ENCODE peak calls at places on chromosomes 2 and 18, in seven cellular contexts. G is transverse colon, C is kidney, L is colonic mucosa, F is cardiac muscle cell, I is WERI-Rb-1, X is AG04450. A is an unnamed sample.

GRCh38 chr2:10584843-10585475 is 104.8 kb downstream of the NOL10 start:
- DNase-seq in G (no peak), C (no peak), X (peak; percentile 61), F (peak; percentile 39), L (no peak), I (no peak), A (no peak)

GRCh38 chr2:198232281-198232680 is 427.9 kb downstream of the PLCL1 start:
- DNase-seq in C (no peak), L (no peak), G (no peak), X (no peak), F (no peak), I (no peak), A (no peak)

GRCh38 chr2:176751314-176751713 is 461.3 kb upstream of the HNRNPA3 start:
- DNase-seq in F (no peak), I (peak; percentile 21), G (no peak), L (no peak), C (no peak), X (no peak), A (no peak)

GRCh38 chr2:168699834-168700417 is 102.5 kb upstream of the NOSTRIN start:
- DNase-seq in C (peak; percentile 97), F (no peak), I (no peak), X (peak; percentile 92), L (peak; percentile 93), G (peak; percentile 88), A (peak; percentile 69)

GRCh38 chr2:68426885-68427579 is 40.1 kb downstream of the FBXO48 start:
- DNase-seq in G (no peak), C (no peak), F (no peak), L (no peak), X (peak; percentile 34), I (no peak), A (no peak)

GRCh38 chr18:48542513-48543181 is 3.8 kb downstream of the CTIF start:
- DNase-seq in I (no peak), G (no peak), L (no peak), F (no peak), C (no peak), X (no peak), A (no peak)

GRCh38 chr2:240289701-240290431 is 145.6 kb upstream of the GPC1 start:
- DNase-seq in X (no peak), F (no peak), I (no peak), C (peak; percentile 73), L (no peak), G (no peak), A (no peak)

GRCh38 chr2:28282861-28283646 is 109.6 kb upstream of the FOSL2 start:
- DNase-seq in F (no peak), C (no peak), I (no peak), L (no peak), G (no peak), X (no peak), A (no peak)

GRCh38 chr2:241703128-241703604 is 1.3 kb downstream of the ING5 start:
- DNase-seq in F (no peak), X (no peak), C (no peak), I (no peak), L (no peak), G (no peak), A (no peak)

GRCh38 chr18:24270358-24270936 is 127.2 kb downstream of the OSBPL1A start:
- DNase-seq in L (no peak), C (no peak), G (no peak), I (no peak), X (no peak), F (no peak), A (no peak)

GRCh38 chr2:226445216-226445861 is 354.3 kb downstream of the IRS1 start:
- DNase-seq in X (no peak), F (no peak), G (no peak), C (no peak), L (peak; percentile 53), I (no peak), A (no peak)

GRCh38 chr2:169716938-169717690 is 16.5 kb upstream of the KLHL23 start:
- DNase-seq in C (no peak), L (peak; percentile 85), X (no peak), F (no peak), G (peak; percentile 74), I (no peak), A (no peak)

GRCh38 chr2:2663401-2664036 is 332.4 kb upstream of the MYT1L start:
- DNase-seq in G (no peak), X (no peak), I (no peak), F (no peak), L (no peak), C (no peak), A (no peak)

GRCh38 chr2:144580521-144581153 is 60.7 kb upstream of the ZEB2 start:
- DNase-seq in X (no peak), L (no peak), G (no peak), I (peak; percentile 81), C (no peak), F (no peak), A (no peak)

GRCh38 chr18:36382151-36382550 is 84.6 kb downstream of the FHOD3 start:
- DNase-seq in G (no peak), I (no peak), X (no peak), L (no peak), C (no peak), F (no peak), A (no peak)

GRCh38 chr2:204871246-204871953 is 326.1 kb downstream of the PARD3B start:
- DNase-seq in X (peak; percentile 18), L (no peak), I (no peak), G (no peak), F (peak; percentile 18), C (no peak), A (no peak)

DNA sequence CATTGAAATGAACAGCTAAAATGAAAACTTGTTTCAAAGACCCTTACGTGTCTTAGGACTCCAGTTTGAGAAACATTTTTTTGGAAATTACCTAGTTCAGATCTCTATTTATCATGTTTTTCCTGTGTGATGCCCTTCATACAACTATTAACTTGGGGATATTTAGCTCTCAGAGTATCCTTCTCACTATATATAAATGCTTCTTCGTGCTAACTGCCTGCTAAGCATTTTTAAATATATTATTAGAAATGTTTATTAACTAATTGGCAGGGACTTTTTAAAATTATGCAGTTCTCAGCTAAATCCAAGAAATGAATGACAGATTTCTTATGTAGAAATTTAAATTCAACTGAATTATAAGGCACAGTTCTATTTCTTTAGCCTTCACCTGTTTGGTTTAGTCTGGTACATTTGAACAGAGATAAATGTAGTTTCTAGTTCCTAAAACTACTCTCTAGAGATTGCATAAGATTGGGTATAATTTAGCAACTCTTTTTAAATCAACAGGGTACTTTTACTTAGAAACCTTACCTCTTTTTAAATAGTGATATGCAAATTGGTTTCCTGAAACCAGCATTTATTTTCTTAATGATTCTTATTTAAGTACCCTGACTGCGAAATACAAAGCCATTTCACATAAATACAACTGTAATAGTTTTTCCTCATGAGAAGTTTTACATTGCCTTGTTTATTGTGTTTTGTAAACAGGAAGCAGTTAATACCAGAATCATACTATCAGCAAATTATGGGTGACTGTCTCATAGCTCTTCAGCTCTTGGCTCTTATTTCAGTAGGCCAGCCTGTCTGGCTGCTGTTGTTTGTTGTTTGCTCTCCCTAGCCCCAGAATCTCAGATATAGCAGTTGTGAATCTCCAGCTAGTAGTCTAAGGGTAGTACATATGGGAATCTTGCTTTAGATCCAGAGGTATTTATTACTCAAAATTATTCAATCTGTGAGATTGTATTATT is 140.6 kb downstream of the PTRHD1 start:
- DNase-seq in L (no peak), X (no peak), C (no peak), F (no peak), G (no peak), I (no peak), A (no peak)
- TF ChIP-seq CTCF in L (no peak), X (no peak), C (no peak), F (no peak), G (no peak), I (no peak), A (no peak)

GRCh38 chr18:31929273-31929672 is 13.7 kb downstream of the TRAPPC8 start:
- DNase-seq in L (no peak), X (no peak), C (no peak), F (no peak), G (no peak), I (no peak), A (no peak)
- H3K27ac ChIP-seq in L (no peak overlapping the region), X (no peak overlapping the region), C (no peak overlapping the region), F (no peak overlapping the region), G (no peak overlapping the region), I (no peak overlapping the region), A (no peak overlapping the region)

GRCh38 chr2:195498176-195498575 is 158.8 kb upstream of the SLC39A10 start:
- DNase-seq in G (peak; percentile 57), I (peak; percentile 23), C (no peak), F (peak; percentile 33), L (peak; percentile 48), X (no peak), A (peak; percentile 37)
- TF ChIP-seq CTCF in G (no peak), I (no peak), C (peak; percentile 17), F (peak; percentile 44), L (peak; percentile 15), X (peak; percentile 43), A (peak; percentile 53)

DNA sequence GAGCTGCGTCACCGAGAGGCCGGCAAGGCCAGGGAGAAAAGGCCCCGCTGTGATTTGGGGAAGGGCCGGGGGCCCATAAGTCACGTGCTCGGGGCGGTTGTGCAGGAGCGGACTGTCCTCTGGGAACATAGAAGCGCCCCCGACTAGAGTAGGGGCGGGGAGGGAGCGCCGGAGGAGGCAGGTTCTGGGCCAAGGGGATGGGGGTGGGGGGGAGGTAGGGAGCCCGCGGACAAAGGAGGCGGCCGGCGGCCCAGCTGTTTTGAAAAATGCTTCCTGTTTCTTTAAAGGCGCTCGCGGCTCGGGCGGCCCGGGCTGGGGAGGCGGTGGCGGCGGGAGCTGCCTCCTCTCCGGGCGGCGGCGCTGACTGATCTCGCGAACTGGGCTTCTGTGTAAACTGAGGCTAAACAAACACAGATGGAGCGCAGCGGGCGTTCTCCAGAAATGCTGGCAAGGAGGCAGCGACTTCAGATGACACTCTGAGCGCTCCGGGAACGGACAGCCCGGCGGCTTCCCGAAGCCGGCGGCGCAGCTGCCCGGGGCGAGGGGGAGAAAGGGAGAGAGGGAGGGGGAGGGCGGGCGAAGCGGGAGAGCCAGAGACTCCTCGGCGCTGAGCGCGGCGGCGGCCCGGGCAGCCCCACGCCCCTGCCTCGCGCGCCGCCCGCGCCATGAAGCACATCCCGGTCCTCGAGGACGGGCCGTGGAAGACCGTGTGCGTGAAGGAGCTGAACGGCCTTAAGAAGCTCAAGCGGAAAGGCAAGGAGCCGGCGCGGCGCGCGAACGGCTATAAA is at the start of gene ATOH8:
- DNase-seq in G (peak; percentile 68), F (peak; percentile 64), C (peak; percentile 93), X (no peak), L (peak; percentile 78), I (peak; percentile 58), A (peak; percentile 81)
- H3K27ac ChIP-seq in G (peak within 1 kb of the TSS; percentile 82), F (no peak within 1 kb of the TSS), C (peak within 1 kb of the TSS; percentile 66), X (peak within 1 kb of the TSS; percentile 31), L (no peak within 1 kb of the TSS), I (peak within 1 kb of the TSS; percentile 44), A (peak within 1 kb of the TSS; percentile 91)

DNA sequence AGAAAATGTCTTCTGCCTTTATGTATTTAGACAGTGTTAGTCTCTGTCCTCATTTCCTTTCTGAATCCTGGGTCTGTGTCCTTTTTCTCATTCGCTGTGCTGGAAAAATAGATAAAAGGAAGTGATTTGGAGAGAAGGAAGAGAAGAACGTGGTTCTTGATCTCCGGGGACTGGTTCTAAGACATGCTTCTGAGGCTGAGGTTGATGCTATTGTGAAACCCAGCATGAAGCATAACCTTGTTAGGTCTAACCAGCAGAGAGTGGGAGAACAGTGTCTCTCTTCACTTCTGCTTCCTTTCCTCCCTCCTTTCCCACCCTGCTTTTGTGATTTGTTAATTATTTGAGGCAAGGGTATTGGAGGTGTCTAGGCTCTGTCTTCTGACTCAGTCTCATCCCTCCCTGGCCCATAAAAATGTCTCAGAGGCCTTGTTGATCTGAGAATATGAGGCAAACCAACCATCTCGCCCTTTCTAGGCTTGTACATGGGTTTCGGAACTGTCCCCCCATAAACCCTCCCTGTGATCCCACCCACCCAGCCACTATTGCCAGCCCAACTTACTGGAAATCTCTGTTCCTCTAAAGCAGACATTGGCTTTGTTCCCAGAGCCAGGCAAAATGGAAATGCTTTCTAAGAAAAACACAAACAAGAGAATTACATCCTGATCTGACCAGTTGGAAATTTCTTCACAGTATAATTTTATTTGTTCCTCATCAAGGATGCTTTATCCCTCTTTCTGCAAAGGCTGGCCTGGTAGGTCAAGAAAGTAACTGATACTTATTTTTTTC is 360.6 kb upstream of the TNP1 start:
- DNase-seq in L (no peak), G (no peak), X (no peak), F (no peak), I (no peak), C (no peak), A (no peak)
- TF ChIP-seq CTCF in L (no peak), G (no peak), X (no peak), F (no peak), I (no peak), C (no peak), A (no peak)